ENCODE peak calls at places on chromosomes 13 and 19, in five cellular contexts. One of them, this sample, is unnamed.

GRCh38 chr13:94711561-94712286 is 621 bp downstream of the SOX21 start:
- DNase-seq in nephron progenitor cell: no peak
- DNase-seq in GM10248: no peak
- DNase-seq in foreskin fibroblast: peak; percentile 24
- DNase-seq in Caco-2: no peak
- DNase-seq in this sample: peak; percentile 35

GRCh38 chr19:48681127-48681470 is 8.3 kb upstream of the NTN5 start:
- DNase-seq in nephron progenitor cell: no peak
- DNase-seq in GM10248: peak; percentile 46
- DNase-seq in foreskin fibroblast: peak; percentile 26
- DNase-seq in Caco-2: no peak
- DNase-seq in this sample: peak; percentile 35

GRCh38 chr13:21986602-21987001 is 315.7 kb downstream of the FGF9 start:
- DNase-seq in nephron progenitor cell: no peak
- DNase-seq in GM10248: no peak
- DNase-seq in foreskin fibroblast: no peak
- DNase-seq in Caco-2: no peak
- DNase-seq in this sample: no peak

GRCh38 chr13:76019421-76020044 is 383.4 kb downstream of the LMO7 start:
- DNase-seq in nephron progenitor cell: peak; percentile 45
- DNase-seq in GM10248: peak; percentile 4
- DNase-seq in foreskin fibroblast: no peak
- DNase-seq in Caco-2: no peak
- DNase-seq in this sample: no peak

GRCh38 chr19:4971424-4971793 is 2.5 kb downstream of the KDM4B start:
- DNase-seq in nephron progenitor cell: peak; percentile 48
- DNase-seq in GM10248: peak; percentile 62
- DNase-seq in foreskin fibroblast: no peak
- DNase-seq in Caco-2: no peak
- DNase-seq in this sample: peak; percentile 68

GRCh38 chr19:11475861-11476260 is 5.0 kb downstream of the ELAVL3 start:
- DNase-seq in nephron progenitor cell: no peak
- DNase-seq in GM10248: no peak
- DNase-seq in foreskin fibroblast: no peak
- DNase-seq in Caco-2: no peak
- DNase-seq in this sample: no peak

GRCh38 chr19:16442386-16443276 is 29.1 kb downstream of the EPS15L1 start:
- DNase-seq in nephron progenitor cell: no peak
- DNase-seq in GM10248: no peak
- DNase-seq in foreskin fibroblast: no peak
- DNase-seq in Caco-2: no peak
- DNase-seq in this sample: no peak

GRCh38 chr13:44379885-44380284 is 6.3 kb downstream of the SERP2 start:
- DNase-seq in nephron progenitor cell: no peak
- DNase-seq in GM10248: no peak
- DNase-seq in foreskin fibroblast: no peak
- DNase-seq in Caco-2: no peak
- DNase-seq in this sample: no peak

GRCh38 chr19:29579308-29579910 is 26.7 kb upstream of the POP4 start:
- DNase-seq in nephron progenitor cell: no peak
- DNase-seq in GM10248: no peak
- DNase-seq in foreskin fibroblast: no peak
- DNase-seq in Caco-2: no peak
- DNase-seq in this sample: no peak

GRCh38 chr13:74629985-74630384 is 495.8 kb upstream of the KLF12 start:
- DNase-seq in nephron progenitor cell: no peak
- DNase-seq in GM10248: no peak
- DNase-seq in foreskin fibroblast: no peak
- DNase-seq in Caco-2: no peak
- DNase-seq in this sample: no peak

GRCh38 chr13:110338441-110339101 is 31.5 kb downstream of the COL4A2 start:
- DNase-seq in nephron progenitor cell: no peak
- DNase-seq in GM10248: no peak
- DNase-seq in foreskin fibroblast: peak; percentile 32
- DNase-seq in Caco-2: no peak
- DNase-seq in this sample: no peak

GRCh38 chr19:54317965-54318240 is 4.9 kb upstream of the LILRA5 start:
- DNase-seq in nephron progenitor cell: no peak
- DNase-seq in GM10248: no peak
- DNase-seq in foreskin fibroblast: no peak
- DNase-seq in Caco-2: no peak
- DNase-seq in this sample: no peak

GRCh38 chr13:37495046-37495445 is 103.5 kb downstream of the POSTN start:
- DNase-seq in nephron progenitor cell: no peak
- DNase-seq in GM10248: no peak
- DNase-seq in foreskin fibroblast: peak; percentile 45
- DNase-seq in Caco-2: no peak
- DNase-seq in this sample: no peak

GRCh38 chr19:5294403-5295160 is 46.0 kb downstream of the PTPRS start:
- DNase-seq in nephron progenitor cell: no peak
- DNase-seq in GM10248: no peak
- DNase-seq in foreskin fibroblast: no peak
- DNase-seq in Caco-2: no peak
- DNase-seq in this sample: no peak

GRCh38 chr13:90201676-90202425 is 1145.6 kb upstream of the MIR17HG start:
- DNase-seq in nephron progenitor cell: no peak
- DNase-seq in GM10248: no peak
- DNase-seq in foreskin fibroblast: no peak
- DNase-seq in Caco-2: no peak
- DNase-seq in this sample: no peak

GRCh38 chr13:73411067-73411809 is 352.4 kb downstream of the KLF5 start:
- DNase-seq in nephron progenitor cell: no peak
- DNase-seq in GM10248: no peak
- DNase-seq in foreskin fibroblast: no peak
- DNase-seq in Caco-2: no peak
- DNase-seq in this sample: no peak

GRCh38 chr13:112782433-112783010 is 92.7 kb downstream of the ATP11A start:
- DNase-seq in nephron progenitor cell: no peak
- DNase-seq in GM10248: no peak
- DNase-seq in foreskin fibroblast: no peak
- DNase-seq in Caco-2: no peak
- DNase-seq in this sample: no peak

GRCh38 chr13:35833571-35834305 is 297.4 kb downstream of the DCLK1 start:
- DNase-seq in nephron progenitor cell: no peak
- DNase-seq in GM10248: no peak
- DNase-seq in foreskin fibroblast: no peak
- DNase-seq in Caco-2: no peak
- DNase-seq in this sample: no peak

GRCh38 chr13:60646600-60646999 is 249.6 kb downstream of the TDRD3 start:
- DNase-seq in nephron progenitor cell: peak; percentile 5
- DNase-seq in GM10248: no peak
- DNase-seq in foreskin fibroblast: no peak
- DNase-seq in Caco-2: no peak
- DNase-seq in this sample: no peak

GRCh38 chr13:23696610-23697009 is 126.4 kb downstream of the TNFRSF19 start:
- DNase-seq in nephron progenitor cell: no peak
- DNase-seq in GM10248: no peak
- DNase-seq in foreskin fibroblast: no peak
- DNase-seq in Caco-2: no peak
- DNase-seq in this sample: no peak

DNA sequence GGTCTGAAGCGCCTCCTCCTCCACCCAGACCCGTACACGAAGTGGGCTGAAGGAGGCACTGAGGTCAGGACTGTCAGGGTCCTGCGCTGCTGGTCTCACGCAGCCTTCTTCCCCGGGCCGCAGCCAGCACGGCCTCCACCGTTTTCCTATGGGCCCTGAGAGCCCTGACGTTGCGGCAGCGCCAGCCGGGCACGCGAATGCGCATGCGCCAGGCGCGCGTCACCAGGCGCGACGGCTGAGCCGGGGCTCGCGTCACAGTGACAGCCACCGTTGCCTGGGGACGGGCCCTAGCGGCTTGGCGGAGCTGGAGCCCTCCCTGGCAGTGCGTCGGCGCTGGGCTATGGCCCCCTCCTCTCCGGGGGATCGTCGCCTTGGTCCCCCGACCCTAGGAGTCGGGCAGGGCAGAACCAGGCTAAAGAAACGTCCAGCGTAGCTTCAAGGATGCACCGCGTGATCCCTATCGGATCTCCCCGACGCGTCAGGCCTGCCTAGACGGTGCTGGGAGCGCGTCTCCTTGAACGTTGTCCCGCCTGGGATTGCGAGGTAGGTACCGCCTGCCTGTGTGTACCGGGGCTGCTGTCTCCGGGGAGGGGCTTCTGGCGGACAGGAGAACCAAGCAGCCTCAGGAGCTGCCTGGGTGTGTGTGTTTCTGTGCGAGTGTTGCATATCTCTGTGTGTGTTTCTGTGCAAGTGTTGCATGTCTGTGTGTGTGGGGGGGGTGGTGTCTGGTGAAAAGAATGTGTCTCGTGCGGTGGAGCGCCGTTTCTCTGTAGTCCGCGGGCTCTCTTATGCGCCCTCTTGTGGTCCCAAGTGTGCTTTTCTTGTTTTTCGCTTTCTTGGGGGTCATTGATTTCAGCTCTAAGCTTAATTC is 43.2 kb downstream of the ZNF571 start:
- DNase-seq in nephron progenitor cell: no peak
- DNase-seq in GM10248: peak; percentile 91
- DNase-seq in foreskin fibroblast: peak; percentile 74
- DNase-seq in Caco-2: no peak
- DNase-seq in this sample: peak; percentile 71
- TF ChIP-seq CTCF in nephron progenitor cell: no peak
- TF ChIP-seq CTCF in GM10248: peak; percentile 50
- TF ChIP-seq CTCF in foreskin fibroblast: peak; percentile 39
- TF ChIP-seq CTCF in Caco-2: no peak
- TF ChIP-seq CTCF in this sample: peak; percentile 56

GRCh38 chr13:41059896-41060722 is 1.2 kb upstream of the WBP4 start:
- DNase-seq in nephron progenitor cell: peak; percentile 87
- DNase-seq in GM10248: peak; percentile 80
- DNase-seq in foreskin fibroblast: peak; percentile 90
- DNase-seq in Caco-2: peak; percentile 96
- DNase-seq in this sample: peak; percentile 87
- TF ChIP-seq CTCF in nephron progenitor cell: no peak
- TF ChIP-seq CTCF in GM10248: peak; percentile 48
- TF ChIP-seq CTCF in foreskin fibroblast: peak; percentile 33
- TF ChIP-seq CTCF in Caco-2: peak; percentile 22
- TF ChIP-seq CTCF in this sample: peak; percentile 26

GRCh38 chr19:7500811-7501450 is 12.1 kb upstream of the PEX11G start:
- DNase-seq in nephron progenitor cell: peak; percentile 83
- DNase-seq in GM10248: peak; percentile 41
- DNase-seq in foreskin fibroblast: peak; percentile 40
- DNase-seq in Caco-2: peak; percentile 90
- DNase-seq in this sample: peak; percentile 74

GRCh38 chr19:7494416-7495098 is 5.7 kb upstream of the PEX11G start:
- DNase-seq in nephron progenitor cell: peak; percentile 31
- DNase-seq in GM10248: peak; percentile 7
- DNase-seq in foreskin fibroblast: peak; percentile 34
- DNase-seq in Caco-2: no peak
- DNase-seq in this sample: no peak

GRCh38 chr19:7492142-7493055 is 3.6 kb upstream of the PEX11G start:
- DNase-seq in nephron progenitor cell: no peak
- DNase-seq in GM10248: no peak
- DNase-seq in foreskin fibroblast: peak; percentile 43
- DNase-seq in Caco-2: no peak
- DNase-seq in this sample: peak; percentile 88

GRCh38 chr19:7502552-7502951 is 13.4 kb upstream of the ZNF358 start:
- DNase-seq in nephron progenitor cell: no peak
- DNase-seq in GM10248: no peak
- DNase-seq in foreskin fibroblast: no peak
- DNase-seq in Caco-2: no peak
- DNase-seq in this sample: no peak

DNA sequence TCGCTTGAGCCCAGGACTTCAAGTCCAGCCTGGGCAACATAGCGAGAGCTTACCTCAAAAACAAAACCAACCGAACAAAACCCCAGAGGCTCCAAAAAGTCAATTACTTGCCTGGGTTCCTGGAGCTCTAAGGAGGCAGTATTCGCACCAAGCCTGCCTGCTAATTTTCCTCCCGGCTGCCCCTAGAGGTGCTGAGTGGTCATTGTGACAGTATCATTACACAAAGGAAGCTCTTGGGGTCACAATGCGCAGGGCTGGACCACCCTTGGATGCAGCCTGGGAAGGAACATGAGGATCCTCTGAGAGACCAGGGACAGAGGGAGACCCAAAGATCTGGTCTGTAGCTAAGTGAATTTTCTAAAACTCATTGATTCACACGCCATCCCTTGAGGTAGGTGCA is 8.5 kb upstream of the PEX11G start:
- DNase-seq in nephron progenitor cell: peak; percentile 42
- DNase-seq in GM10248: peak; percentile 39
- DNase-seq in foreskin fibroblast: no peak
- DNase-seq in Caco-2: peak; percentile 25
- DNase-seq in this sample: peak; percentile 33
- TF ChIP-seq CTCF in nephron progenitor cell: peak; percentile 49
- TF ChIP-seq CTCF in GM10248: peak; percentile 28
- TF ChIP-seq CTCF in foreskin fibroblast: peak; percentile 45
- TF ChIP-seq CTCF in Caco-2: no peak
- TF ChIP-seq CTCF in this sample: peak; percentile 54

GRCh38 chr13:106376411-106377112 is 158.9 kb downstream of the EFNB2 start:
- DNase-seq in nephron progenitor cell: no peak
- DNase-seq in GM10248: no peak
- DNase-seq in foreskin fibroblast: peak; percentile 83
- DNase-seq in Caco-2: peak; percentile 24
- DNase-seq in this sample: peak; percentile 26
- TF ChIP-seq CTCF in nephron progenitor cell: no peak
- TF ChIP-seq CTCF in GM10248: no peak
- TF ChIP-seq CTCF in foreskin fibroblast: peak; percentile 8
- TF ChIP-seq CTCF in Caco-2: peak; percentile 17
- TF ChIP-seq CTCF in this sample: no peak

GRCh38 chr19:42122691-42123607 is 9.3 kb downstream of the POU2F2 start:
- DNase-seq in nephron progenitor cell: no peak
- DNase-seq in GM10248: peak; percentile 72
- DNase-seq in foreskin fibroblast: no peak
- DNase-seq in Caco-2: no peak
- DNase-seq in this sample: peak; percentile 92
- TF ChIP-seq CTCF in nephron progenitor cell: no peak
- TF ChIP-seq CTCF in GM10248: no peak
- TF ChIP-seq CTCF in foreskin fibroblast: peak; percentile 6
- TF ChIP-seq CTCF in Caco-2: no peak
- TF ChIP-seq CTCF in this sample: no peak

GRCh38 chr19:50008532-50008931 is 16.6 kb downstream of the VRK3 start:
- DNase-seq in nephron progenitor cell: peak; percentile 50
- DNase-seq in GM10248: no peak
- DNase-seq in foreskin fibroblast: no peak
- DNase-seq in Caco-2: peak; percentile 52
- DNase-seq in this sample: peak; percentile 38
- TF ChIP-seq CTCF in nephron progenitor cell: peak; percentile 10
- TF ChIP-seq CTCF in GM10248: peak; percentile 37
- TF ChIP-seq CTCF in foreskin fibroblast: peak; percentile 20
- TF ChIP-seq CTCF in Caco-2: no peak
- TF ChIP-seq CTCF in this sample: no peak